ENCODE peak calls at places on chromosome 4, in seven cellular contexts. X is PC-3, U is neural progenitor cell, F is GM23338, S is hepatocyte, Z is SK-N-SH, H is HCT116. L is an unnamed sample.
A peak's percentile ranks its signal among the peaks of the same experiment; 100 is the strongest.

GRCh38 chr4:145481942-145482208 is 222 bp downstream of the SMAD1 start:
- DNase-seq in X (no peak), U (no peak), F (no peak), S (no peak), Z (no peak), H (no peak), L (no peak)

GRCh38 chr4:106201373-106201772 is 114.6 kb downstream of the TBCK start:
- DNase-seq in X (peak; percentile 33), U (peak; percentile 2), F (peak; percentile 30), S (peak; percentile 29), Z (peak; percentile 28), H (no peak), L (peak; percentile 14)

GRCh38 chr4:40405194-40405593 is 70.1 kb downstream of the CHRNA9 start:
- DNase-seq in X (no peak), U (no peak), F (no peak), S (peak; percentile 47), Z (no peak), H (no peak), L (no peak)

GRCh38 chr4:84493092-84493850 is 5.8 kb downstream of the NKX6-1 start:
- DNase-seq in X (no peak), U (peak; percentile 90), F (peak; percentile 90), S (peak; percentile 58), Z (peak; percentile 49), H (no peak), L (no peak)

GRCh38 chr4:107665001-107665400 is 55.0 kb downstream of the PAPSS1 start:
- DNase-seq in X (no peak), U (no peak), F (no peak), S (no peak), Z (no peak), H (no peak), L (no peak)

GRCh38 chr4:101952985-101953384 is 162.5 kb downstream of the BANK1 start:
- DNase-seq in X (no peak), U (no peak), F (no peak), S (no peak), Z (no peak), H (no peak), L (no peak)

GRCh38 chr4:168797738-168798375 is 212.2 kb downstream of the CBR4 start:
- DNase-seq in X (no peak), U (no peak), F (no peak), S (no peak), Z (no peak), H (no peak), L (no peak)

GRCh38 chr4:37008199-37008598 is 236.3 kb upstream of the NWD2 start:
- DNase-seq in X (peak; percentile 91), U (no peak), F (no peak), S (peak; percentile 71), Z (no peak), H (no peak), L (peak; percentile 14)

GRCh38 chr4:8648816-8649630 is 56.5 kb downstream of the CPZ start:
- DNase-seq in X (no peak), U (no peak), F (no peak), S (no peak), Z (no peak), H (no peak), L (no peak)

GRCh38 chr4:149845643-149846208 is 30.1 kb upstream of the IQCM start:
- DNase-seq in X (no peak), U (no peak), F (no peak), S (peak; percentile 5), Z (no peak), H (no peak), L (no peak)

GRCh38 chr4:123102897-123103489 is 180.6 kb upstream of the NUDT6 start:
- DNase-seq in X (peak; percentile 54), U (peak; percentile 44), F (peak; percentile 59), S (peak; percentile 40), Z (peak; percentile 55), H (peak; percentile 19), L (peak; percentile 50)

GRCh38 chr4:56817840-56818491 is 3.5 kb downstream of the SPINK2 start:
- DNase-seq in X (peak; percentile 71), U (no peak), F (no peak), S (no peak), Z (no peak), H (no peak), L (no peak)

GRCh38 chr4:151417766-151418376 is 8.9 kb downstream of the FHIP1A start:
- DNase-seq in X (peak; percentile 48), U (no peak), F (no peak), S (peak; percentile 20), Z (no peak), H (no peak), L (no peak)

GRCh38 chr4:30968926-30969325 is 248.8 kb downstream of the PCDH7 start:
- DNase-seq in X (no peak), U (peak; percentile 19), F (no peak), S (no peak), Z (no peak), H (no peak), L (no peak)

GRCh38 chr4:108042927-108043326 is 53.2 kb downstream of the HADH start:
- DNase-seq in X (no peak), U (no peak), F (no peak), S (no peak), Z (no peak), H (no peak), L (peak; percentile 66)

GRCh38 chr4:147933316-147933715 is 201.4 kb downstream of the ARHGAP10 start:
- DNase-seq in X (no peak), U (peak; percentile 18), F (peak; percentile 34), S (no peak), Z (no peak), H (no peak), L (peak; percentile 2)

GRCh38 chr4:89486042-89486441 is 178.4 kb upstream of the GPRIN3 start:
- DNase-seq in X (peak; percentile 39), U (no peak), F (no peak), S (peak; percentile 43), Z (peak; percentile 22), H (no peak), L (no peak)

GRCh38 chr4:82753238-82753637 is 45.4 kb downstream of the SCD5 start:
- DNase-seq in X (no peak), U (no peak), F (no peak), S (peak; percentile 25), Z (peak; percentile 28), H (no peak), L (no peak)

GRCh38 chr4:173013232-173013932 is 155.2 kb upstream of the GALNT7 start:
- DNase-seq in X (peak; percentile 57), U (peak; percentile 54), F (peak; percentile 68), S (peak; percentile 51), Z (peak; percentile 58), H (no peak), L (peak; percentile 59)

GRCh38 chr4:70183168-70183939 is 12.2 kb upstream of the ODAM start:
- DNase-seq in X (peak; percentile 71), U (peak; percentile 82), F (peak; percentile 83), S (peak; percentile 79), Z (peak; percentile 3), H (peak; percentile 65), L (peak; percentile 62)
- TF ChIP-seq CTCF in X (peak; percentile 95), U (peak; percentile 97), F (peak; percentile 76), S (peak; percentile 69), Z (peak; percentile 94), H (peak; percentile 87), L (peak; percentile 97)

GRCh38 chr4:156198511-156198910 is 244.8 kb upstream of the CTSO start:
- DNase-seq in X (no peak), U (no peak), F (no peak), S (no peak), Z (no peak), H (no peak), L (no peak)

GRCh38 chr4:156196722-156197121 is 243.1 kb upstream of the CTSO start:
- DNase-seq in X (no peak), U (no peak), F (no peak), S (no peak), Z (no peak), H (no peak), L (no peak)

GRCh38 chr4:156194896-156195295 is 241.2 kb upstream of the CTSO start:
- DNase-seq in X (peak; percentile 84), U (no peak), F (no peak), S (no peak), Z (no peak), H (no peak), L (no peak)

GRCh38 chr4:156195914-156196313 is 242.2 kb upstream of the CTSO start:
- DNase-seq in X (no peak), U (no peak), F (no peak), S (no peak), Z (no peak), H (no peak), L (no peak)

GRCh38 chr4:156197216-156197615 is 243.6 kb upstream of the CTSO start:
- DNase-seq in X (no peak), U (peak; percentile 3), F (peak; percentile 43), S (no peak), Z (no peak), H (no peak), L (no peak)
- TF ChIP-seq EZH2phosphoT487 in X (no peak), U (no peak), F (no peak), S (no peak), Z (no peak), H (no peak), L (no peak)

GRCh38 chr4:93829531-93830089 is 1.1 kb downstream of the ATOH1 start:
- DNase-seq in X (no peak), U (peak; percentile 76), F (peak; percentile 66), S (no peak), Z (peak; percentile 54), H (no peak), L (no peak)
- H3K4me3 ChIP-seq in X (no peak overlapping the region), U (peak overlapping the region; percentile 54), F (peak overlapping the region; percentile 66), S (peak overlapping the region; percentile 12), Z (no peak overlapping the region), H (no peak overlapping the region), L (no peak overlapping the region)

GRCh38 chr4:4857001-4857808 is 2.3 kb upstream of the MSX1 start:
- DNase-seq in X (no peak), U (no peak), F (no peak), S (no peak), Z (no peak), H (no peak), L (no peak)

GRCh38 chr4:4856071-4857000 is 3.1 kb upstream of the MSX1 start:
- DNase-seq in X (peak; percentile 34), U (peak; percentile 75), F (peak; percentile 69), S (peak; percentile 54), Z (peak; percentile 70), H (no peak), L (no peak)

GRCh38 chr4:4859010-4859798 is at the start of gene MSX1:
- DNase-seq in X (peak; percentile 75), U (peak; percentile 96), F (peak; percentile 95), S (peak; percentile 94), Z (peak; percentile 91), H (peak; percentile 60), L (peak; percentile 5)

GRCh38 chr4:4858527-4858926 is 938 bp upstream of the MSX1 start:
- DNase-seq in X (no peak), U (peak; percentile 41), F (no peak), S (no peak), Z (no peak), H (no peak), L (no peak)

DNA sequence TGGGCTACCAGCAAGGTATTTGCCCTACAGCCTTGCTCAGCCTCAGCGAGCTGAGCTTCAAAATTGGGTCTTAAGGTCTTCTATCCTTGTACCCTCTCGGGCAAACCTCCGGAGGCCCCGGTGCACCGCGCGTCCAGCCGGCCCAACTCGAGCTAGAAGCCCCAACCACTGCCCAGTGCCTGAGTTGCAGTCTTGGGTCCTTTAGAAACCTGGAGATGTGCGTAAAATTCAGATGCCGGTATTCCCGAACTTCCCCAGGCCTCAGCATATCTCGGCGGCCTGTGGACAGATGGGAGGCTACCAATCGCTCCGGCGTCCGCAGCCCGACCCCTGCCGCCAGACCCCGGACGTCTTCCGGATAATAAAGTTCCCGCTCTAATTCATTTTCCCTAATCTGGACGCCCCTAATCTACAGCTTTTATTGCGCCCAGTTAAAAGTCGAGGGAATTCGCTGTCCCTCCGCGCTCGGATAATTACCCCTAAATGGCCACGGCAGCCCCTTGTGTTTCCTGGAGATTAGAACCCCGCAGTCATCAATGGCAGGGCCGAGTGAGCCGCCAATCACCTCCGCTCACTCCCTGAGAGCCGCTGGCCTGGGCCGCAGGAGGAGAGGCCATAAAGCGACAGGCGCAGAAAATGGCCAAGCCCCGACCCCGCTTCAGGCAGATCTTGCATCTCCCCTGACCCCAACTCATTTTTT is 1.5 kb upstream of the MSX1 start:
- DNase-seq in X (no peak), U (peak; percentile 84), F (peak; percentile 51), S (no peak), Z (peak; percentile 50), H (no peak), L (no peak)
- TF ChIP-seq CTCF in X (no peak), U (no peak), F (no peak), S (no peak), Z (no peak), H (no peak), L (no peak)

L was measured in OCI-LY7.